ENCODE peak calls at places on chromosome 17, in four cellular contexts. P is activated naive CD8-positive, alpha-beta T cell treated with anti-CD3 and anti-CD28 coated beads for 36 hours; U is activated T-helper 2 cell treated with anti-CD3 and anti-CD28 coated beads, Interferon-gamma antibody, Interleukin-2, Interleukin-4, amounts not matched to agents 10 μg/mL and 5 μg/mL and 100 μg/mL, durations not matched to agents 14 hours and 24 hours and 36 hours; C is T-helper 1 cell. Y is an unnamed sample.

GRCh38 chr17:64148017-64148631 is 18.2 kb upstream of the ERN1 start:
- DNase-seq in P (no peak), U (no peak), C (no peak), Y (no peak)

GRCh38 chr17:63069245-63069644 is 103.2 kb downstream of the TANC2 start:
- DNase-seq in P (no peak), U (no peak), C (no peak), Y (no peak)

GRCh38 chr17:77867976-77868713 is 90.4 kb upstream of the TNRC6C start:
- DNase-seq in P (no peak), U (no peak), C (no peak), Y (no peak)

GRCh38 chr17:38469875-38470274 is 41.6 kb downstream of the ARHGAP23 start:
- DNase-seq in P (no peak), U (no peak), C (no peak), Y (no peak)

GRCh38 chr17:31535581-31535981 is 144.1 kb downstream of the RAB11FIP4 start:
- DNase-seq in P (peak), U (no peak), C (no peak), Y (peak)

GRCh38 chr17:67248291-67248690 is 3.3 kb upstream of the HELZ start:
- DNase-seq in P (no peak), U (no peak), C (no peak), Y (no peak)

GRCh38 chr17:50078430-50078829 is 16.7 kb upstream of the PDK2 start:
- DNase-seq in P (no peak), U (no peak), C (no peak), Y (no peak)

GRCh38 chr17:82058230-82058854 is 6.6 kb downstream of the GPS1 start:
- DNase-seq in P (no peak), U (no peak), C (no peak), Y (no peak)

GRCh38 chr17:2172447-2172938 is 117.6 kb downstream of the HIC1 start:
- DNase-seq in P (no peak), U (no peak), C (no peak), Y (no peak)

GRCh38 chr17:37570527-37571093 is 38.6 kb downstream of the SYNRG start:
- DNase-seq in P (peak), U (no peak), C (peak), Y (peak)

GRCh38 chr17:34892864-34893263 is 68.4 kb downstream of the CCT6B start:
- DNase-seq in P (peak), U (no peak), C (peak), Y (peak)

GRCh38 chr17:3557768-3558583 is at the start of gene TRPV3:
- DNase-seq in P (peak), U (no peak), C (peak), Y (peak)

GRCh38 chr17:18981385-18981641 is 23.3 kb downstream of the FAM83G start:
- DNase-seq in P (no peak), U (no peak), C (no peak), Y (no peak)

GRCh38 chr17:72409405-72410002 is 288.7 kb downstream of the SOX9 start:
- DNase-seq in P (no peak), U (no peak), C (no peak), Y (no peak)

GRCh38 chr17:74417178-74418045 is 14.5 kb upstream of the GPRC5C start:
- DNase-seq in P (no peak), U (no peak), C (no peak), Y (peak)

GRCh38 chr17:43768382-43768781 is 9.8 kb upstream of the SOST start:
- DNase-seq in P (no peak), U (no peak), C (no peak), Y (no peak)

GRCh38 chr17:2510559-2510958 is 1.1 kb downstream of the METTL16 start:
- DNase-seq in P (no peak), U (no peak), C (no peak), Y (no peak)

GRCh38 chr17:80746262-80746935 is 201.8 kb downstream of the RPTOR start:
- DNase-seq in P (no peak), U (no peak), C (no peak), Y (no peak)

GRCh38 chr17:82963104-82963950 is 116.1 kb upstream of the METRNL start:
- DNase-seq in P (peak), U (peak), C (no peak), Y (no peak)

GRCh38 chr17:57369509-57369945 is 113.2 kb downstream of the MSI2 start:
- DNase-seq in P (no peak), U (no peak), C (no peak), Y (no peak)

GRCh38 chr17:31494259-31495048 is 103.0 kb downstream of the RAB11FIP4 start:
- DNase-seq in P (peak), U (peak), C (peak), Y (peak)

GRCh38 chr17:4931974-4932373 is at the start of gene GP1BA:
- DNase-seq in P (no peak), U (no peak), C (no peak), Y (peak)

GRCh38 chr17:40645932-40646331 is 1.7 kb downstream of the SMARCE1 start:
- DNase-seq in P (no peak), U (no peak), C (no peak), Y (no peak)

GRCh38 chr17:57949649-57950048 is 5.6 kb downstream of the CUEDC1 start:
- DNase-seq in P (no peak), U (no peak), C (no peak), Y (no peak)

GRCh38 chr17:58840820-58841612 is 85.4 kb downstream of the PPM1E start:
- DNase-seq in P (no peak), U (no peak), C (no peak), Y (no peak)

GRCh38 chr17:50487213-50488096 is 8.8 kb downstream of the RSAD1 start:
- DNase-seq in P (no peak), U (no peak), C (no peak), Y (no peak)

GRCh38 chr17:30677550-30678254 is 146.8 kb downstream of the CRLF3 start:
- DNase-seq in P (no peak), U (no peak), C (no peak), Y (no peak)

GRCh38 chr17:20226814-20227482 is 217.8 kb downstream of the SPECC1 start:
- DNase-seq in P (peak), U (peak), C (peak), Y (peak)

GRCh38 chr17:75573540-75573957 is 14.1 kb upstream of the MYO15B start:
- DNase-seq in P (no peak), U (no peak), C (no peak), Y (no peak)

GRCh38 chr17:43891851-43892671 is 15.3 kb downstream of the MPP2 start:
- DNase-seq in P (no peak), U (no peak), C (no peak), Y (no peak)

GRCh38 chr17:64614266-64615011 is 47.7 kb downstream of the SMURF2 start:
- DNase-seq in P (no peak), U (no peak), C (no peak), Y (no peak)

GRCh38 chr17:10046259-10046658 is 141.2 kb upstream of the RCVRN start:
- DNase-seq in P (no peak), U (no peak), C (no peak), Y (no peak)

GRCh38 chr17:376936-377863 is 24.6 kb upstream of the RPH3AL start:
- DNase-seq in P (no peak), U (no peak), C (no peak), Y (no peak)

GRCh38 chr17:70017112-70017511 is 57.9 kb upstream of the KCNJ16 start:
- DNase-seq in P (no peak), U (no peak), C (no peak), Y (no peak)

GRCh38 chr17:40707720-40708119 is 4.2 kb upstream of the KRT24 start:
- DNase-seq in P (no peak), U (no peak), C (no peak), Y (no peak)

Y was measured in GM13977.